ENCODE peak calls at places on chromosomes 4 and X, in five cellular contexts. O is fibroblast of lung, L is keratinocyte, J is K562, S is GM23248. Z is an unnamed sample. For H3K4me1, the result is how much of the 10 kb centered on the place peaks cover.

GRCh38 chr4:145840162-145840768 is 98.4 kb downstream of the ZNF827 start:
- DNase-seq in O (peak), L (peak), J (peak), S (peak), Z (peak)

GRCh38 chr4:112604590-112604989 is 32.1 kb downstream of the ZGRF1 start:
- DNase-seq in O (peak), L (peak), J (peak), S (peak), Z (peak)

GRCh38 chrX:18674417-18674787 is 2.5 kb upstream of the RS1 start:
- DNase-seq in O (no peak), L (no peak), J (no peak), S (no peak), Z (no peak)

GRCh38 chrX:50905334-50905733 is 5.2 kb upstream of the BMP15 start:
- DNase-seq in O (peak), L (no peak), J (peak), S (peak), Z (no peak)

GRCh38 chrX:103664363-103664762 is 22.1 kb downstream of the MORF4L2 start:
- DNase-seq in O (no peak), L (no peak), J (no peak), S (no peak), Z (no peak)

GRCh38 chrX:134502686-134503085 is 42.7 kb downstream of the HPRT1 start:
- DNase-seq in O (peak), L (no peak), J (no peak), S (no peak), Z (peak)

GRCh38 chr4:150130953-150131352 is 52.7 kb downstream of the DCLK2 start:
- DNase-seq in O (peak), L (no peak), J (no peak), S (peak), Z (peak)

GRCh38 chr4:153538408-153539057 is 72.4 kb downstream of the TMEM131L start:
- DNase-seq in O (peak), L (no peak), J (no peak), S (peak), Z (no peak)

GRCh38 chr4:29596228-29596627 is 1123.9 kb upstream of the PCDH7 start:
- DNase-seq in O (no peak), L (no peak), J (no peak), S (no peak), Z (no peak)

GRCh38 chrX:129632443-129632842 is 22.3 kb downstream of the APLN start:
- DNase-seq in O (peak), L (no peak), J (peak), S (peak), Z (peak)

GRCh38 chr4:148999924-149000323 is 557.7 kb upstream of the NR3C2 start:
- DNase-seq in O (no peak), L (no peak), J (no peak), S (no peak), Z (no peak)

DNA sequence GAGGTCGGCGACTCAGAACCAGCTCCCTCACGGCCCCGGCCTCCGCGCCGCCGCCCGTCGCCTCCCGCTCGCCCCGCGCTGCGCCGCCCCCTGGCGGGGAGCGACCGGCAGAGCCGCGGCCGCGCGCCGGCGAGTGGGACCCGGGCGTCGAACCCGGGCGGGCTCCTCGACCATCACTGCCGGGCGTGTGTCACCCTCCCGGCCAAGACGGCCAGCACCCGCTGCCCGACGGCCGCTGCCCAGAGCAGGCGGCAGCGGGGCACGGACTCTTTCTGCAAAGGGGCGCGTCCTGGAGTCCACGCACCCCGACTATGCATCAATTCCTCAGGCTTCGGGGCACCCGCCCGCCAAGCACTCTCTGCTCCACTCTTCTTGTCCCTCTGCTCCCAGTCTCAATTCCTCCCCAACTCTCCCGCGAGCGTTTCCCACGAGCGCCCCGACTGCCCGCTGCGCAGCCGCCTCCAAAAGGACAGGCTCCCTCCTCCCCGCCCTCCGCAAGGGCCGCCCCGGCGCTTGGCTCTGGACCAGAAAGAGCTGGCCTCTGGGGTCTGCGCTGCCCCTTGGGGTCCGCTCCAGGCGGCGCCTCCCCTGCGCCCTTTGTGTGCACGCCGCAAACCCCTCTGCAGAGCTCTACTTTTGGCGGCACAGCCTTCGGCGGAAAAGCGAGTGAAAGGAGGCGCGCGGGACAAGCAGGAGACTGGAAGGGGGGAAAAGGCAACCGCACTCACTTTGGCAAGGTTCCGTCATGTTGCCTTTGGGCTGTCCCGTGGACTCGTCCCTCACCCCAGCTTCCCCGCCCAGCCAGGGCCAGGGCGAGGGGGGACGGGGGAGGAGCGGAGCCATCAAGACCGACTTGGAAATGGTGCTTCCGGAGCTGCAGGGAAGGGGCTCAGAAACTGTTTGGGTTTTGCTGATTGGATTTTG is 1.1 kb downstream of the PDE5A start:
- DNase-seq in O (peak), L (no peak), J (peak), S (peak), Z (peak)
- TF ChIP-seq EZH2 in O (no peak), L (no peak), J (no peak), S (no peak), Z (no peak)

DNA sequence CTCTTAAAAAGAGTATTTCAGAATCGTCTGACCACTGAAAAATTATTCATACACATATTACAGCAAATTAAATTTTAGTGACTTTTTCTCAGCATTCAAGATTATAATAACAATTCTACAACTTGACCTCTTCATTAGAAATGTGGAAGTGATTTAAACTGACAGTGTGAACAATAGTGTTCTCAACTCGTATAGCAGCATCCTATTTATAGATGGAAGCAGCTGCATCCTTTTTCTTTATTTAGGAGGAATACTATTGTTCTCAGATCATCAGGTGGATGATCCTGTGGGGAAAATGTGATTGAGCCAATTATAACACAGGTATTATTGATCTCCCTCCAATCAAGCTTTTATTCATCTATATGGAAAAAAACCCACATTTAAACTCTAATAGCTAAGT is 56.7 kb downstream of the RAPGEF2 start:
- DNase-seq in O (no peak), L (no peak), J (no peak), S (no peak), Z (no peak)
- H3K4me1 ChIP-seq in O (under half), L (under half), J (under half), S (under half), Z (under half)

GRCh38 chrX:65926095-65927019 is 113.5 kb downstream of the VSIG4 start:
- DNase-seq in O (no peak), L (no peak), J (peak), S (no peak), Z (no peak)
- H3K9ac ChIP-seq in O (no peak), L (no peak), J (peak), S (no peak), Z (no peak)

GRCh38 chr4:2046031-2046961 is 12.8 kb upstream of the NAT8L start:
- DNase-seq in O (no peak), L (no peak), J (no peak), S (no peak), Z (no peak)
- TF ChIP-seq EZH2 in O (no peak), L (no peak), J (no peak), S (no peak), Z (no peak)

GRCh38 chr4:87081826-87082225 is 138.6 kb downstream of the KLHL8 start:
- DNase-seq in O (no peak), L (no peak), J (no peak), S (peak), Z (peak)
- H3K4me1 ChIP-seq in O (under half), L (under half), J (under half), S (under half), Z (under half)

GRCh38 chr4:10183462-10183861 is 66.9 kb upstream of the WDR1 start:
- DNase-seq in O (no peak), L (no peak), J (no peak), S (no peak), Z (no peak)
- H3K9ac ChIP-seq in O (no peak), L (no peak), J (no peak), S (peak), Z (no peak)

Z was measured in astrocyte.